ENCODE peak calls at places on chromosomes 4 and X, in nine cellular contexts. O, J, B, U, Z, D, L, T and F are unnamed samples.

GRCh38 chr4:139167774-139168444 is 9.1 kb downstream of the ELF2 start:
- DNase-seq in O (no peak), J (no peak), B (peak; percentile 31), U (no peak), Z (no peak), D (no peak), L (no peak), T (peak; percentile 42), F (no peak)

GRCh38 chr4:164373021-164373420 is 380.9 kb upstream of the SMIM31 start:
- DNase-seq in O (no peak), J (no peak), B (no peak), U (no peak), Z (no peak), D (no peak), L (no peak), T (no peak), F (no peak)

GRCh38 chr4:2787230-2788100 is 5.4 kb upstream of the SH3BP2 start:
- DNase-seq in O (peak; percentile 11), J (peak; percentile 66), B (no peak), U (no peak), Z (peak; percentile 73), D (peak; percentile 55), L (no peak), T (no peak), F (peak; percentile 61)

GRCh38 chrX:48694776-48695523 is 1.6 kb upstream of the SUV39H1 start:
- DNase-seq in O (no peak), J (no peak), B (no peak), U (no peak), Z (no peak), D (no peak), L (no peak), T (no peak), F (no peak)

GRCh38 chrX:120549483-120550452 is 11.0 kb downstream of the CUL4B start:
- DNase-seq in O (no peak), J (no peak), B (no peak), U (no peak), Z (no peak), D (peak; percentile 43), L (peak; percentile 66), T (peak; percentile 97), F (peak; percentile 65)

GRCh38 chr4:89837385-89837995 is 529 bp upstream of the SNCA start:
- DNase-seq in O (peak; percentile 27), J (peak; percentile 19), B (no peak), U (no peak), Z (no peak), D (no peak), L (no peak), T (peak; percentile 27), F (no peak)

GRCh38 chrX:104660092-104660491 is 94.1 kb downstream of the IL1RAPL2 start:
- DNase-seq in O (no peak), J (no peak), B (no peak), U (no peak), Z (no peak), D (no peak), L (no peak), T (no peak), F (no peak)

GRCh38 chr4:17709760-17710068 is 71.7 kb downstream of the FAM184B start:
- DNase-seq in O (no peak), J (no peak), B (no peak), U (no peak), Z (no peak), D (no peak), L (no peak), T (no peak), F (no peak)

GRCh38 chrX:9911479-9911878 is 55.7 kb upstream of the CLDN34 start:
- DNase-seq in O (no peak), J (no peak), B (no peak), U (no peak), Z (no peak), D (no peak), L (no peak), T (peak; percentile 78), F (no peak)

GRCh38 chr4:69689530-69690111 is 36.6 kb upstream of the UGT2A1 start:
- DNase-seq in O (no peak), J (no peak), B (peak; percentile 32), U (no peak), Z (no peak), D (no peak), L (peak; percentile 1), T (peak; percentile 17), F (no peak)

GRCh38 chr4:52841707-52842456 is 20.2 kb upstream of the RASL11B start:
- DNase-seq in O (peak; percentile 20), J (no peak), B (no peak), U (peak; percentile 26), Z (no peak), D (no peak), L (no peak), T (peak; percentile 76), F (peak; percentile 62)

GRCh38 chr4:52840531-52841350 is 21.4 kb upstream of the RASL11B start:
- DNase-seq in O (no peak), J (no peak), B (no peak), U (no peak), Z (no peak), D (no peak), L (no peak), T (no peak), F (no peak)

GRCh38 chr4:52837716-52838558 is 24.2 kb upstream of the RASL11B start:
- DNase-seq in O (no peak), J (no peak), B (no peak), U (no peak), Z (no peak), D (no peak), L (no peak), T (peak; percentile 87), F (no peak)

GRCh38 chr4:52836653-52837052 is 25.5 kb upstream of the RASL11B start:
- DNase-seq in O (no peak), J (no peak), B (no peak), U (no peak), Z (no peak), D (no peak), L (no peak), T (no peak), F (no peak)

DNA sequence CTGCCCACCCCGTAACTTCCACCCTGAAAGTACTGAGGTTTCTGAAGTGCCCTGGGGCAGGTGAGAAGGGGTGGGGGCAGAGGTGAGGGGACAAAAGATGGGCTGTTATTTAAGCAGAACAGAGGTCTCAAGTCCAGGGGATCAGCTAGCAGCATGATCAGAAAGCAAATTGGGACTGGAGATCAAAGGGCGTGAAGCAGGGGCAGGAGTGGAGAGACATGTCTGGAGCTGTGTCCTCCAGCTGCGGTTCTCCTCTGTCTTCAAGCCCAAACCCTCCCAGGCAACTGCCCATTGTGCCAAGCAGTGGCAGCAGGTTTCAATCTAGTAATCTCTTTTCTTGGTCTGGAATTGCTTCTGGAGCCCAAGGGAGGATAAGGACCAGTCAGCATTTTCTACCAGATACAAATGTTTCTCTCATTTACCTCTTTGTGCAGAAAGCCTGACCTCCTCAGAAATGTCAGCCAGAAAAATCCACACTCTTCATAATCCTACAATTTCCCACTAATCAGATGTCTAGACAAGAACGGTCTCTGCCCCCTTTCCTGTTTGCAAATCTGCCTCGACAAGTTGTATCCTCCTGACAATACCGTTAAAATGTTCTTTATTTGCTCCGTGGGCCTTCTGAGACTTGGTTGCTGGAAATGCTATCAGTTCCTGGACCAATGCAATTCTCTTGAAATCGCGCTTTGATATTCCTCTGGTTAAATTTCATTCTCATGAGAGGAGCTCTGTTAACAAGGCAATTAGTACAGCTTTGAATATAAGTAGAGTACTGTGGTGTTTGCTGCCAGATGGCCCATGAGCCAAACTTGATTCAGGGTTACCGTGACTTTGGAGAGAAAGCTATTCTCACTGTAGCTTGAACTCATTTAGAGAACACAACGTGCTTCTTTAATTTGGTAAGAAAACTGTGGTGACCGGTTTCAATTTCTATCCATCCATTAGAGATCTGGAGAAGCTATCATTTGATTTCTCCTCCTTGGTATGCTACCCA is 23.1 kb upstream of the RASL11B start:
- DNase-seq in O (no peak), J (peak; percentile 76), B (no peak), U (no peak), Z (no peak), D (no peak), L (no peak), T (no peak), F (no peak)
- H3K27ac ChIP-seq in O (no peak overlapping the region), J (peak overlapping the region; percentile 43), B (no peak overlapping the region), U (peak overlapping the region; percentile 17), Z (no peak overlapping the region), D (no peak overlapping the region), L (no peak overlapping the region), T (no peak overlapping the region), F (no peak overlapping the region)

DNA sequence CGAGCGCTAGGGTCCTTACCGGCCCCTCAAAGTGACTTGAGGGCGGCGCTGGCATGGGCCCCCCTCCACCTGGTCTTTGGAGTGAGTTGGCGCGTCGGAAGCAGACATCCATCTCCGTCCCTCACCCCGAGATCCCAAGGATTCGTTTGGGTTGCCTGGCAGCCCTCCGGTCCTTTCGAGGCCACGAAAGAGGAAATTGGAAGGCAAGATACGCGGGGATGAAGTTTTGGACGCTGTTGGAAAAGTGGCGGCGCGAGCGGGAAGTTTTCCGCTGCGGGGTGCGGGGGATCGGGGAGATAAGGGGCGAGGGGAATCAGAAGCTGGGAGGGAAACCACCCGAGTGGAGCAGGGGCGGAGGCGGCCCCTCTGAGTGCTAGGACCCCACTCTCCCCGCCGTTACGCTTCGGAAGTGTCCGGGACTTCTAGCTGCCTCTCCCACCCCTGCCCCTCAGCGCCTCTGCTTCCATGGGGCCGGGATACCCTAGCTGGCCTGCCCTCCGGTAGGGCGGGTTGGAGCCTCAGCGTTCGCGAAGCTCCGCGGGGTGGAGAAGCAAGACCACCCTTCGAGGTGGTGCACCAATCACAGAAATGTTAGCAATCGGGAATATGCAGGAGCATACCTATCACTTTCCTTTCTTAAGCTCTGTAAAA is 57.8 kb downstream of the FRMPD3 start:
- DNase-seq in O (no peak), J (no peak), B (no peak), U (no peak), Z (peak; percentile 21), D (no peak), L (no peak), T (no peak), F (no peak)
- H3K4me3 ChIP-seq in O (no peak overlapping the region), J (no peak overlapping the region), B (no peak overlapping the region), U (peak overlapping the region; percentile 9), Z (peak overlapping the region; percentile 10), D (no peak overlapping the region), L (no peak overlapping the region), T (no peak overlapping the region), F (no peak overlapping the region)

DNA sequence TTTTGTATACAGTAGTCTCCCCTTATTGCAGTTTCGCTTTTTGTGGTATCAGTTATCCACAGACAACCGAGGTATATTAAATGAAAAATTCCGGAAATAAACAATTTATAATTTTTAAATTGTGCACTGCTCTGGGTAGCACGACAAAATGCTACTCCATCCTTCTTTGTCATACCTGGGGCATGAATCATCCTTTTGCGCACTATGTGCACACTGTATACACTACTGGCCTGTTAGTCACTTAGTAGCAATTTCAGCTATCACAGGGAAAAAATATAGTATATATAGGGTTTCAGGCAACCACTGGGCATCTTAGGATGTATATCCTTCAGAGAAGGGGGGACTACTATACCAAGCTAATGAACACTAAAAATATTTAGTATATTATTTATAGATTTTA is 198.8 kb upstream of the FAT4 start:
- DNase-seq in O (no peak), J (no peak), B (no peak), U (no peak), Z (no peak), D (no peak), L (peak; percentile 73), T (peak; percentile 76), F (no peak)
- H3K27ac ChIP-seq in O (no peak overlapping the region), J (no peak overlapping the region), B (no peak overlapping the region), U (no peak overlapping the region), Z (no peak overlapping the region), D (no peak overlapping the region), L (no peak overlapping the region), T (no peak overlapping the region), F (no peak overlapping the region)

DNA sequence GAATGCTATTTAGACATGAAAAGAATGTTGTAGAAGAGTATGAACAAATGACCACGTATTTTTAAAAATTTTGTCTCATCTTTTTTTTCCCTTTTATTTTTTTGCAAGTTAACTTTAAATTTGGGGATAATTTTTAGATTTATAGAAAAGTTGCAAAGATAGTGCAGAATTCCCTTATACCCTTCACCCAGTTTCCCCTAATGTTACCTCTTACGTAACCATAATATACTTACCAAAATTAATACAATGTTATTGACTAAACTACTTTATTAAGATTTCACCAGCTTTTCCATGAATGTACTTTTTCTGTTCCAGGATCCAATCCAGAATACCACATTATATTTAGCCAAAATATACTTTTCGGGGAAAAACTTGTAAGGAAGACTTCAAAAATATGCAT is 12.3 kb downstream of the CHRNA9 start:
- DNase-seq in O (no peak), J (no peak), B (no peak), U (no peak), Z (no peak), D (no peak), L (no peak), T (no peak), F (no peak)
- H3K4me3 ChIP-seq in O (no peak overlapping the region), J (no peak overlapping the region), B (no peak overlapping the region), U (no peak overlapping the region), Z (no peak overlapping the region), D (no peak overlapping the region), L (no peak overlapping the region), T (no peak overlapping the region), F (no peak overlapping the region)